ENCODE peak calls at places on chromosomes 4 and X, in four cellular contexts. C is D721Med, Z is Right ventricle myocardium superior, B is GM23248. T is an unnamed sample.

GRCh38 chr4:168978001-168978700 is 31.9 kb downstream of the CBR4 start:
- DNase-seq in C (no peak), Z (no peak), B (peak), T (peak)

GRCh38 chr4:168812806-168813205 is 197.2 kb downstream of the CBR4 start:
- DNase-seq in C (no peak), Z (no peak), B (no peak), T (peak)

GRCh38 chrX:13827693-13828092 is 10.8 kb upstream of the GPM6B start:
- DNase-seq in C (no peak), Z (no peak), B (no peak), T (no peak)

GRCh38 chr4:17115546-17115945 is 217.1 kb upstream of the LDB2 start:
- DNase-seq in C (no peak), Z (no peak), B (no peak), T (no peak)

GRCh38 chrX:135086197-135086854 is 34.0 kb downstream of the ETDB start:
- DNase-seq in C (no peak), Z (no peak), B (peak), T (peak)

GRCh38 chr4:126661194-126661593 is 971.6 kb upstream of the INTU start:
- DNase-seq in C (no peak), Z (no peak), B (no peak), T (no peak)

GRCh38 chrX:115957862-115958490 is 212.6 kb upstream of the AGTR2 start:
- DNase-seq in C (no peak), Z (no peak), B (no peak), T (no peak)

GRCh38 chr4:7034262-7035081 is 8.7 kb upstream of the TADA2B start:
- DNase-seq in C (no peak), Z (no peak), B (peak), T (peak)

GRCh38 chrX:149962859-149963757 is 24.8 kb upstream of the EOLA2 start:
- DNase-seq in C (no peak), Z (no peak), B (peak), T (peak)

GRCh38 chr4:168859888-168860694 is 150.0 kb downstream of the CBR4 start:
- DNase-seq in C (no peak), Z (no peak), B (no peak), T (peak)

GRCh38 chr4:6109842-6110560 is 90.3 kb downstream of the JAKMIP1 start:
- DNase-seq in C (no peak), Z (no peak), B (no peak), T (no peak)

GRCh38 chr4:1979477-1980196 is 29.1 kb downstream of the NELFA start:
- DNase-seq in C (no peak), Z (no peak), B (no peak), T (no peak)